ENCODE peak calls at places on chromosomes 4 and X, in ten cellular contexts. W, Q, I, J, Y, A, F, E, M and S are unnamed samples.

GRCh38 chrX:43654431-43655150 is 1.5 kb upstream of the MAOA start:
- DNase-seq in A (peak), E (peak), F (peak), M (peak), J (peak), W (peak), I (peak), Q (peak), Y (peak), S (peak)

GRCh38 chr4:143768007-143768591 is 67.6 kb upstream of the FREM3 start:
- DNase-seq in J (no peak), W (no peak), E (peak), M (no peak), A (no peak), I (no peak), Q (no peak), F (no peak), Y (peak), S (no peak)

GRCh38 chr4:123599061-123599919 is 202.7 kb downstream of the SPRY1 start:
- DNase-seq in I (no peak), E (no peak), F (no peak), J (no peak), Y (peak), A (no peak), W (no peak), M (no peak), Q (no peak), S (no peak)

GRCh38 chr4:147928400-147928799 is 196.5 kb downstream of the ARHGAP10 start:
- DNase-seq in W (no peak), F (no peak), Q (no peak), A (no peak), Y (peak), E (no peak), J (no peak), M (no peak), I (no peak), S (no peak)

GRCh38 chrX:78650906-78651437 is 8.2 kb downstream of the RTL3 start:
- DNase-seq in I (no peak), M (no peak), Y (peak), A (peak), E (no peak), J (no peak), F (no peak), W (peak), Q (no peak), S (no peak)

GRCh38 chr4:104425003-104425402 is 69.7 kb downstream of the CXXC4 start:
- DNase-seq in W (no peak), I (no peak), M (peak), Y (no peak), E (no peak), J (no peak), A (no peak), Q (peak), F (no peak), S (no peak)

GRCh38 chr4:89204624-89205023 is 93.3 kb downstream of the TIGD2 start:
- DNase-seq in Y (peak), F (no peak), I (no peak), Q (no peak), M (no peak), A (no peak), W (peak), J (no peak), E (no peak), S (no peak)

GRCh38 chrX:133335027-133335426 is 80.3 kb downstream of the GPC4 start:
- DNase-seq in W (peak), J (no peak), E (no peak), F (no peak), Y (peak), A (peak), M (no peak), Q (peak), I (no peak), S (peak)

GRCh38 chrX:13875572-13875971 is 58.7 kb upstream of the GPM6B start:
- DNase-seq in I (no peak), J (no peak), M (no peak), A (no peak), Y (no peak), F (no peak), E (no peak), Q (no peak), W (no peak), S (no peak)

GRCh38 chr4:105145913-105146285 is 777 bp upstream of the TET2 start:
- DNase-seq in M (no peak), A (no peak), I (peak), Y (no peak), E (no peak), F (peak), Q (peak), J (peak), W (no peak), S (peak)

GRCh38 chr4:106851686-106852085 is 184.4 kb downstream of the DKK2 start:
- DNase-seq in A (no peak), F (no peak), M (no peak), Q (no peak), E (no peak), J (no peak), Y (peak), I (no peak), W (no peak), S (no peak)

GRCh38 chrX:68686684-68687045 is 39.2 kb downstream of the STARD8 start:
- DNase-seq in Y (peak), F (no peak), J (peak), I (no peak), M (no peak), E (no peak), A (peak), W (no peak), Q (no peak), S (peak)

GRCh38 chr4:31081375-31081774 is 361.2 kb downstream of the PCDH7 start:
- DNase-seq in I (no peak), E (no peak), M (no peak), Y (peak), W (no peak), J (no peak), A (no peak), Q (no peak), F (no peak), S (no peak)

GRCh38 chr4:73613130-73613529 is 7.1 kb downstream of the RASSF6 start:
- DNase-seq in F (no peak), J (no peak), E (no peak), W (no peak), M (no peak), Q (no peak), Y (no peak), A (no peak), I (no peak), S (no peak)

GRCh38 chrX:153469811-153470410 is 465 bp downstream of the HAUS7 start:
- DNase-seq in A (no peak), Q (no peak), F (no peak), M (peak), Y (peak), E (no peak), W (no peak), J (peak), I (no peak), S (peak)

GRCh38 chr4:68373513-68373912 is 23.6 kb upstream of the YTHDC1 start:
- DNase-seq in W (peak), E (no peak), M (peak), I (peak), A (peak), F (peak), Q (peak), Y (peak), J (peak), S (peak)

GRCh38 chr4:126533176-126533575 is 1099.6 kb upstream of the INTU start:
- DNase-seq in F (no peak), J (no peak), W (no peak), Y (peak), E (no peak), M (no peak), I (no peak), Q (no peak), A (no peak), S (no peak)

GRCh38 chr4:126539771-126540170 is 1093.0 kb upstream of the INTU start:
- DNase-seq in W (no peak), Q (no peak), E (no peak), I (no peak), F (no peak), J (no peak), A (no peak), Y (no peak), M (no peak), S (no peak)

GRCh38 chr4:2009651-2010233 is 968 bp upstream of the NELFA start:
- DNase-seq in Y (peak), A (peak), F (peak), Q (peak), M (peak), I (peak), J (peak), E (peak), W (peak), S (peak)

GRCh38 chr4:108398836-108399235 is 221.5 kb upstream of the RPL34 start:
- DNase-seq in E (no peak), I (no peak), F (no peak), Y (no peak), Q (no peak), W (no peak), M (no peak), J (no peak), A (no peak), S (no peak)

GRCh38 chr4:121784975-121785374 is 16.1 kb upstream of the EXOSC9 start:
- DNase-seq in E (no peak), J (no peak), Y (peak), A (no peak), M (no peak), F (no peak), W (peak), Q (peak), I (no peak), S (no peak)

GRCh38 chr4:169810325-169811323 is 52.9 kb upstream of the HPF1 start:
- DNase-seq in M (no peak), E (peak), J (no peak), F (no peak), W (peak), Q (peak), A (peak), Y (peak), I (no peak), S (peak)

GRCh38 chr4:8468746-8469535 is 28.4 kb downstream of the TRMT44 start:
- DNase-seq in J (peak), W (peak), A (peak), M (peak), Q (peak), I (peak), E (peak), F (peak), Y (peak), S (peak)

GRCh38 chr4:22870847-22871246 is 178.1 kb downstream of the GBA3 start:
- DNase-seq in A (no peak), I (no peak), J (no peak), E (no peak), W (no peak), Q (no peak), M (no peak), F (no peak), Y (no peak), S (no peak)

GRCh38 chrX:150848914-150849365 is 49.5 kb downstream of the CD99L2 start:
- DNase-seq in Y (no peak), W (no peak), J (peak), E (no peak), Q (peak), I (no peak), F (no peak), M (no peak), A (no peak), S (no peak)

GRCh38 chr4:97491856-97492255 is 651.4 kb downstream of the STPG2 start:
- DNase-seq in A (no peak), Y (no peak), I (no peak), J (no peak), E (no peak), M (no peak), Q (no peak), F (no peak), W (no peak), S (no peak)

GRCh38 chr4:136863756-136864155 is 668.5 kb downstream of the PCDH18 start:
- DNase-seq in A (no peak), I (no peak), F (no peak), E (peak), Y (peak), W (no peak), M (no peak), Q (no peak), J (no peak), S (no peak)

GRCh38 chr4:1855334-1856070 is 454 bp downstream of the LETM1 start:
- DNase-seq in Y (peak), Q (peak), A (peak), E (no peak), J (peak), I (peak), W (no peak), M (peak), F (no peak), S (peak)

GRCh38 chr4:70623301-70623700 is 5.2 kb upstream of the ENAM start:
- DNase-seq in A (no peak), F (no peak), I (no peak), Q (no peak), J (no peak), E (no peak), Y (no peak), W (no peak), M (no peak), S (no peak)

GRCh38 chr4:150961566-150961965 is 53.5 kb downstream of the LRBA start:
- DNase-seq in M (no peak), J (no peak), F (no peak), W (no peak), A (no peak), Y (no peak), E (no peak), Q (no peak), I (no peak), S (no peak)

GRCh38 chrX:120450163-120450562 is 18.9 kb downstream of the LAMP2 start:
- DNase-seq in A (peak), E (no peak), F (no peak), W (no peak), J (no peak), Q (no peak), M (no peak), Y (no peak), I (no peak), S (no peak)
- TF ChIP-seq CTCF in A (peak), E (peak), F (no peak), W (peak), J (no peak), Q (no peak), M (peak), Y (no peak), I (peak), S (no peak)

DNA sequence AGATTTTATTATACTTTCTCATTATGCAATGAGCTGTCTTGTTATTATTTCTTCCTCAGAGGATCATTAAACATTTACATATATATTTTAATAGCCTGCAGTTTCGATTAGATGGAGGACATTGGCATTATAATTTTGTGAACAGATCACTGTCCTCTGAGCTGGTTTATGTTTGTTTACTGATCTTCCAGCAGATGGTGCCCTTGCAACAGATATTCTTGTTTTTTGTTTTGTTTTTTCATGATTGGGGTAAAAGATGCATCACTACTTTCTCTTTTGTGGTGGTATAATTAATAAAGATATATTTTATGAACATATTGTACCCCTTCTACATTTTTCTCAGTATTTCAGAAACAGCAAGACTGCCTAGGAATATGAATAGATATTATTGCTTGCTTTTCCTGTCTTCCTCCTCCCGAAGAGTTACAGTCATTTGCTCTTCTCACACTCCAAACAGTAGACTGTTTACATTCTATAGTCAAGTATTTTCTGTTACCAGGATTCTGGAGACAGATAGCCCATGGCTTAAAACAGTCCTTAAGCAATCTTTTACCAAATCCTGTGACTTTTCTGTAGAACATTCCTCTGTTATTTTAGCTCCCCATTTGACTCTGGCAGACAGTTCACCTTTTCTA is 905.2 kb downstream of the TRAM1L1 start:
- DNase-seq in W (no peak), Y (peak), M (no peak), J (no peak), I (no peak), A (peak), Q (no peak), F (no peak), E (peak), S (peak)
- TF ChIP-seq CTCF in W (peak), Y (no peak), M (peak), J (no peak), I (peak), A (peak), Q (peak), F (no peak), E (peak), S (peak)

DNA sequence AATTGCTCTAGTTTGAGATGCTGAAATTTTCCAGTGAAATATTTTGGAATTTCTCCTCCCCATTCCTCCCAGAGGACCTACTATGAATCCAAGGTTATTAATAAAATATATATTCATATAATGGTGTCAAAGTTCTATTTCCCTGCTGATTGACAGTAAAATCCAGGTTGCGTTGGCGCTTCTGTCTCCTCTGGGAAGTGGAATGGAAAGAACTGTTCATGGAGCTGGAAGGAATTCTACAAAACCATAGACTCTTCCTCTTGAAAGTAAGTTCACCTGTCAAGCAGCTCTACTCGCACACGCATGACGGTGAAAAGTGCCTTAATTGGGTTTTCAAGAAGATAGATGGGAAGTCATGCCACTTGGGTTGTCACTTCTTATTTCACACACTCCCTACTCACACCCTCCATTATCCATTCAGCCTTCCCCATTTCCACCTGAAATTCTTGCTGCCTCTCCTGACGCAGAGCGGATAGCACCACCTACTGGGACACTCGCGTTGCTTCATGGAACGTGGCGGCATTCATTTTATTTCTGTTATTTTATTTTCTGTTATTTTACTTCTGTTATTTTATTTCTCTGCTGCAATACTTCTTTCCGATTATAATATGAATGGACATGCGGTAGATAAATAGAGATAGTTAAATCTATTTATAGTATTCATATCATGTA is 351.5 kb downstream of the NLGN4X start:
- DNase-seq in E (no peak), J (peak), Q (peak), W (no peak), F (no peak), Y (peak), A (no peak), I (no peak), M (peak), S (no peak)
- TF ChIP-seq CTCF in E (no peak), J (peak), Q (peak), W (peak), F (no peak), Y (peak), A (peak), I (peak), M (peak), S (no peak)

GRCh38 chrX:425056-425455 is 38.3 kb upstream of the PPP2R3B start:
- DNase-seq in I (no peak), J (no peak), W (no peak), F (no peak), A (no peak), Y (no peak), M (no peak), Q (no peak), E (no peak), S (no peak)

GRCh38 chrX:429266-429825 is 42.6 kb upstream of the PPP2R3B start:
- DNase-seq in Y (no peak), E (no peak), W (no peak), M (no peak), F (no peak), Q (no peak), J (no peak), A (no peak), I (no peak), S (no peak)

GRCh38 chrX:431032-431431 is 44.3 kb upstream of the PPP2R3B start:
- DNase-seq in A (no peak), F (no peak), J (no peak), E (no peak), M (no peak), I (no peak), W (no peak), Q (no peak), Y (no peak), S (no peak)

GRCh38 chrX:426881-427280 is 40.2 kb upstream of the PPP2R3B start:
- DNase-seq in F (no peak), I (no peak), E (no peak), W (peak), Q (no peak), M (no peak), Y (peak), A (no peak), J (no peak), S (no peak)

DNA sequence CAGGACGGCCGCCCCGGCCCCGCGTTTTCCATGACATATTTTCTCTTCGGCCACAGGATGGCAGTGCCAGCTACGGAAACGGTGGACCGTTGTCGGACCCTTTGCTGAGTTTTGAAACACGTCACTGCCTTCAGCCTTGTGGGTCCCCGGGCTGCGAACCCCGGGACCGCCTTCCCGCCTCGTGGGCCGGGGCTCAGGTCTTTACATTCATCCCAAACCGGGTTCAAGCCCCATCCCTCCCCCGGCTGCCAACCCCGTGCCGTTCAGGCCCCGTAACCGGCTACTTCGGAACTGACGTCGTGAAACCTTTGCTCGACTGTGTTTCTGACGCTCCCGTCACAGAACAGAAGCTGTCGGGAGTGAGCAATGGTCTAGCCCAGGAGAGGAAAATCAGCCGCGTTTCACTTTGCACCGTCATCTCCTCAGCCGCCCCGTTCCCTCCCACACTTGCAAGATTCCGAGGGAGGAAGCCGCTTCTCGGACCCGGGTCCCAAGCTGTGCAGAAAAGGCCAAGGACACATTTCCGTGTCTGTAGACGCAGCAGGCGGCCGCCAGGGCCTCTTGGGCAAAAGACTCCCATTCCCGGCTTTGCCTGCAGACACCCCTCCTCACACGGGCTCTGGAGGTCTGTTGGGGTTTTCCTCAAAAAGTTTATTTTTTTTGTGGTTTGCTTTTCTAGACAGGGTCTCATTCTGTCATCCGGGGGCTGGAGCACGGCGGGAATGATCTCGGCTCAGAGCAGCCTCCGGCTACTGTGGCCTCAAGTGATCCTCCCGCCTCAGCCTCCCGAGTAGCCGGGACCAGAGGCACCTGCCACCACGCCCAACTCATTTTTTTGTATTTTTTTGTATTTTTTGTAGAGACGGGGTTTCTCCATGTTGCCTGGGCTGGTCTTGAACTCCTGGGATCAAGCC is 41.4 kb upstream of the PPP2R3B start:
- DNase-seq in J (no peak), M (peak), F (no peak), I (no peak), A (no peak), Y (peak), E (no peak), W (peak), Q (no peak), S (no peak)
- TF ChIP-seq CTCF in J (no peak), M (peak), F (no peak), I (peak), A (no peak), Y (peak), E (peak), W (peak), Q (no peak), S (no peak)

GRCh38 chr4:19786616-19787015 is 465.1 kb upstream of the SLIT2 start:
- DNase-seq in Q (no peak), F (no peak), E (no peak), M (no peak), A (no peak), W (no peak), J (no peak), Y (no peak), I (no peak), S (no peak)

GRCh38 chr4:19791422-19792113 is 460.1 kb upstream of the SLIT2 start:
- DNase-seq in M (no peak), Q (no peak), W (peak), I (no peak), J (no peak), A (no peak), F (no peak), E (no peak), Y (peak), S (no peak)
- TF ChIP-seq CTCF in M (no peak), Q (no peak), W (peak), I (no peak), J (no peak), A (no peak), F (no peak), E (peak), Y (peak), S (no peak)